ENCODE peak calls at places on chromosomes 3 and 15, in eight cellular contexts. H is substantia nigra; O is activated naive CD4-positive, alpha-beta T cell; T is stimulated activated CD8-positive, alpha-beta memory T cell treated with anti-CD3 and anti-CD28 coated beads, Interleukin-15, amount 100 ng/mL, for 24 hours; J is DMS153; E is HT1080; S is effector memory CD4-positive, alpha-beta T cell; F is Calu3. Q is an unnamed sample.

GRCh38 chr3:16346413-16347081 is 81.5 kb downstream of the OXNAD1 start:
- DNase-seq in H (no peak), O (no peak), T (no peak), J (no peak), E (no peak), S (no peak), F (no peak), Q (no peak)

GRCh38 chr3:99659032-99659431 is 20.6 kb downstream of the COL8A1 start:
- DNase-seq in H (no peak), O (no peak), T (no peak), J (no peak), E (peak; percentile 96), S (no peak), F (no peak), Q (no peak)

GRCh38 chr3:155701882-155702465 is 42.9 kb downstream of the PLCH1 start:
- DNase-seq in H (no peak), O (no peak), T (no peak), J (peak; percentile 26), E (peak; percentile 60), S (no peak), F (no peak), Q (peak; percentile 46)

GRCh38 chr3:172391592-172392302 is 56.5 kb downstream of the GHSR start:
- DNase-seq in H (no peak), O (no peak), T (no peak), J (no peak), E (no peak), S (no peak), F (no peak), Q (no peak)

GRCh38 chr15:50767332-50767861 is 1.9 kb upstream of the SPPL2A start:
- DNase-seq in H (no peak), O (no peak), T (no peak), J (no peak), E (no peak), S (no peak), F (no peak), Q (no peak)

GRCh38 chr3:140447136-140447535 is 230.7 kb upstream of the TRIM42 start:
- DNase-seq in H (no peak), O (no peak), T (no peak), J (no peak), E (no peak), S (no peak), F (no peak), Q (no peak)

GRCh38 chr3:196323723-196324122 is 5.7 kb upstream of the DYNLT2B start:
- DNase-seq in H (no peak), O (no peak), T (no peak), J (no peak), E (no peak), S (no peak), F (no peak), Q (no peak)

GRCh38 chr3:149473314-149473990 is 1.0 kb upstream of the TM4SF4 start:
- DNase-seq in H (no peak), O (no peak), T (no peak), J (peak; percentile 27), E (peak; percentile 93), S (no peak), F (peak; percentile 93), Q (no peak)

GRCh38 chr3:70358978-70359580 is 46.6 kb upstream of the MDFIC2 start:
- DNase-seq in H (no peak), O (no peak), T (no peak), J (no peak), E (peak; percentile 23), S (no peak), F (peak; percentile 43), Q (peak; percentile 43)

GRCh38 chr3:43872301-43872700 is 181.6 kb downstream of the ABHD5 start:
- DNase-seq in H (no peak), O (no peak), T (no peak), J (no peak), E (peak; percentile 98), S (no peak), F (no peak), Q (no peak)

GRCh38 chr3:38109580-38110313 is 27.2 kb downstream of the ACAA1 start:
- DNase-seq in H (no peak), O (no peak), T (no peak), J (no peak), E (no peak), S (no peak), F (no peak), Q (no peak)

GRCh38 chr15:45333550-45333949 is 44.8 kb downstream of the GATM start:
- DNase-seq in H (no peak), O (no peak), T (no peak), J (no peak), E (peak; percentile 58), S (no peak), F (peak; percentile 26), Q (peak; percentile 3)

GRCh38 chr15:57172925-57173324 is 203.4 kb upstream of the CGNL1 start:
- DNase-seq in H (no peak), O (no peak), T (no peak), J (no peak), E (no peak), S (no peak), F (no peak), Q (no peak)

GRCh38 chr3:40741729-40742128 is 217.0 kb downstream of the ZNF621 start:
- DNase-seq in H (no peak), O (no peak), T (no peak), J (peak; percentile 0), E (peak; percentile 50), S (no peak), F (no peak), Q (peak; percentile 44)

GRCh38 chr3:116018651-116019050 is 395.3 kb downstream of the GAP43 start:
- DNase-seq in H (no peak), O (no peak), T (no peak), J (no peak), E (peak; percentile 72), S (no peak), F (no peak), Q (no peak)

GRCh38 chr3:43753743-43754142 is 63.0 kb downstream of the ABHD5 start:
- DNase-seq in H (no peak), O (no peak), T (no peak), J (no peak), E (peak; percentile 91), S (no peak), F (no peak), Q (no peak)

GRCh38 chr15:78243491-78243941 is 9.2 kb upstream of the ACSBG1 start:
- DNase-seq in H (no peak), O (no peak), T (no peak), J (no peak), E (peak; percentile 49), S (no peak), F (peak; percentile 42), Q (no peak)

GRCh38 chr3:72375237-72376154 is 472.7 kb downstream of the SHQ1 start:
- DNase-seq in H (no peak), O (peak; percentile 2), T (no peak), J (no peak), E (no peak), S (no peak), F (no peak), Q (peak; percentile 11)

GRCh38 chr3:64977308-64978100 is 289.7 kb upstream of the ADAMTS9 start:
- DNase-seq in H (no peak), O (no peak), T (no peak), J (no peak), E (peak; percentile 88), S (no peak), F (peak; percentile 33), Q (no peak)

GRCh38 chr3:45929042-45929679 is 14.1 kb upstream of the CXCR6 start:
- DNase-seq in H (no peak), O (peak; percentile 57), T (peak; percentile 37), J (no peak), E (peak; percentile 32), S (peak; percentile 37), F (peak; percentile 58), Q (peak; percentile 75)

GRCh38 chr15:49876401-49877038 is 242.5 kb downstream of the ATP8B4 start:
- DNase-seq in H (no peak), O (no peak), T (no peak), J (no peak), E (no peak), S (no peak), F (no peak), Q (no peak)

GRCh38 chr3:114508976-114509375 is 215.1 kb downstream of the TIGIT start:
- DNase-seq in H (no peak), O (no peak), T (no peak), J (no peak), E (no peak), S (no peak), F (no peak), Q (no peak)

GRCh38 chr3:134367869-134368750 is 6.1 kb downstream of the AMOTL2 start:
- DNase-seq in H (no peak), O (no peak), T (no peak), J (no peak), E (no peak), S (no peak), F (no peak), Q (no peak)

GRCh38 chr3:101146946-101147345 is 153.7 kb upstream of the ABI3BP start:
- DNase-seq in H (no peak), O (no peak), T (no peak), J (no peak), E (no peak), S (no peak), F (no peak), Q (no peak)

GRCh38 chr3:63863150-63864007 is at the start of the genes ATXN7 and THOC7:
- DNase-seq in H (no peak), O (peak; percentile 62), T (peak; percentile 39), J (peak; percentile 9), E (peak; percentile 43), S (peak; percentile 60), F (peak; percentile 73), Q (peak; percentile 76)

GRCh38 chr3:24254649-24255048 is 240.0 kb downstream of the THRB start:
- DNase-seq in H (no peak), O (no peak), T (no peak), J (no peak), E (peak; percentile 88), S (no peak), F (no peak), Q (no peak)

GRCh38 chr15:74245342-74245931 is 9.3 kb downstream of the CCDC33 start:
- DNase-seq in H (no peak), O (no peak), T (no peak), J (peak; percentile 80), E (no peak), S (no peak), F (no peak), Q (peak; percentile 21)

GRCh38 chr3:40754966-40755365 is 230.2 kb downstream of the ZNF621 start:
- DNase-seq in H (no peak), O (no peak), T (no peak), J (no peak), E (no peak), S (no peak), F (no peak), Q (peak; percentile 11)

GRCh38 chr3:9469953-9470352 is 72.5 kb downstream of the SETD5 start:
- DNase-seq in H (no peak), O (no peak), T (no peak), J (no peak), E (no peak), S (no peak), F (no peak), Q (no peak)

GRCh38 chr3:186383026-186383993 is 21.3 kb upstream of the DGKG start:
- DNase-seq in H (no peak), O (no peak), T (no peak), J (no peak), E (no peak), S (no peak), F (no peak), Q (no peak)

GRCh38 chr3:72310028-72310987 is 525.4 kb upstream of the PROK2 start:
- DNase-seq in H (no peak), O (no peak), T (no peak), J (peak; percentile 90), E (peak; percentile 66), S (no peak), F (no peak), Q (peak; percentile 91)

GRCh38 chr15:98503970-98504369 is 144.4 kb upstream of the IGF1R start:
- DNase-seq in H (no peak), O (no peak), T (no peak), J (no peak), E (no peak), S (no peak), F (no peak), Q (no peak)

GRCh38 chr3:100158877-100159563 is 44.7 kb upstream of the FILIP1L start:
- DNase-seq in H (no peak), O (no peak), T (no peak), J (no peak), E (no peak), S (no peak), F (no peak), Q (no peak)

GRCh38 chr3:139434764-139435291 is 41.5 kb downstream of the RBP2 start:
- DNase-seq in H (no peak), O (no peak), T (no peak), J (no peak), E (peak; percentile 46), S (no peak), F (peak; percentile 72), Q (no peak)